ENCODE peak calls at places on chromosomes 6 and 20, in ten cellular contexts. P is SJSA1; C is fibroblast of gingiva; K is RCC 7860; H is RKO; J is sciatic nerve; L is tibial artery; D is stimulated activated CD4-positive, alpha-beta T cell treated with anti-CD3 and anti-CD28 coated beads, Interleukin-15, amount 100 ng/mL, for 1 hour; Z is left colon; V is endothelial cell. R is an unnamed sample.

GRCh38 chr20:1215386-1216170 is 10.3 kb upstream of the RAD21L1 start:
- DNase-seq in P (no peak), C (no peak), K (no peak), H (no peak), J (no peak), L (no peak), D (peak), Z (no peak), V (no peak), R (no peak)

GRCh38 chr6:50030777-50031562 is 9.2 kb upstream of the DEFB110 start:
- DNase-seq in P (no peak), C (no peak), K (no peak), H (no peak), J (no peak), L (no peak), D (no peak), Z (no peak), V (peak), R (no peak)

GRCh38 chr6:42128460-42129359 is 13.7 kb downstream of the C6orf132 start:
- DNase-seq in P (no peak), C (no peak), K (no peak), H (no peak), J (no peak), L (no peak), D (no peak), Z (no peak), V (no peak), R (no peak)

GRCh38 chr20:61805781-61806180 is 259.9 kb downstream of the TAF4 start:
- DNase-seq in P (no peak), C (no peak), K (no peak), H (no peak), J (no peak), L (no peak), D (no peak), Z (no peak), V (no peak), R (no peak)

GRCh38 chr6:169831450-169832246 is 80.2 kb downstream of the ERMARD start:
- DNase-seq in P (peak), C (peak), K (peak), H (peak), J (peak), L (no peak), D (peak), Z (peak), V (peak), R (peak)

GRCh38 chr20:62656205-62656918 is 14.1 kb downstream of the SLCO4A1 start:
- DNase-seq in P (no peak), C (no peak), K (no peak), H (no peak), J (no peak), L (no peak), D (no peak), Z (no peak), V (no peak), R (no peak)

GRCh38 chr6:161373905-161374451 is 100.1 kb upstream of the AGPAT4 start:
- DNase-seq in P (peak), C (peak), K (peak), H (peak), J (peak), L (peak), D (peak), Z (peak), V (peak), R (peak)

GRCh38 chr6:73144516-73144915 is 80.8 kb downstream of the KHDC1L start:
- DNase-seq in P (no peak), C (no peak), K (no peak), H (no peak), J (no peak), L (no peak), D (no peak), Z (no peak), V (no peak), R (no peak)

GRCh38 chr20:40286991-40287531 is 402.0 kb downstream of the MAFB start:
- DNase-seq in P (no peak), C (peak), K (no peak), H (no peak), J (peak), L (peak), D (no peak), Z (peak), V (no peak), R (no peak)

GRCh38 chr6:99588618-99589289 is 17.9 kb upstream of the PRDM13 start:
- DNase-seq in P (no peak), C (peak), K (no peak), H (peak), J (peak), L (peak), D (peak), Z (peak), V (peak), R (peak)

GRCh38 chr6:127606131-127606562 is 29.2 kb downstream of the C6orf58 start:
- DNase-seq in P (no peak), C (peak), K (peak), H (peak), J (no peak), L (no peak), D (no peak), Z (no peak), V (peak), R (peak)

GRCh38 chr6:144150673-144151009 is 324 bp downstream of the STX11 start:
- DNase-seq in P (peak), C (no peak), K (no peak), H (peak), J (no peak), L (no peak), D (peak), Z (peak), V (peak), R (no peak)

R was measured in fibroblast of the conjunctiva.